ENCODE peak calls at places on chromosomes 4 and X, in six cellular contexts. J is stomach, D is tibial nerve, A is trophoblast cell, Q is Peyer's patch, P is testis. G is an unnamed sample. For H3K4me1 and H3K27me3, the result is how much of the 10 kb centered on the place peaks cover.

GRCh38 chrX:134543201-134543797 is 83.3 kb downstream of the HPRT1 start:
- DNase-seq in J (no peak), D (no peak), P (no peak), Q (no peak), A (no peak), G (no peak)

GRCh38 chrX:155334486-155335316 is at the start of gene CLIC2:
- DNase-seq in J (peak), D (peak), P (peak), A (peak), Q (peak), G (peak)

GRCh38 chrX:70079297-70079696 is 17.0 kb downstream of the OTUD6A start:
- DNase-seq in P (no peak), J (no peak), D (no peak), Q (no peak), A (no peak), G (no peak)

GRCh38 chr4:8866421-8866820 is 5.2 kb downstream of the HMX1 start:
- DNase-seq in Q (no peak), J (no peak), D (no peak), P (no peak), A (no peak), G (no peak)

GRCh38 chr4:118154643-118155042 is 120.4 kb downstream of the NDST3 start:
- DNase-seq in Q (no peak), A (peak), D (no peak), P (no peak), J (no peak), G (no peak)

GRCh38 chr4:80173387-80173786 is 23.9 kb upstream of the PRDM8 start:
- DNase-seq in J (no peak), D (no peak), Q (peak), A (no peak), P (no peak), G (no peak)

GRCh38 chr4:19678763-19679162 is 572.9 kb upstream of the SLIT2 start:
- DNase-seq in D (no peak), P (no peak), J (no peak), Q (no peak), A (no peak), G (no peak)

GRCh38 chrX:135518161-135518560 is 2.3 kb upstream of the INTS6L start:
- DNase-seq in J (no peak), P (no peak), D (no peak), A (no peak), Q (no peak), G (no peak)

GRCh38 chrX:334971-335757 is 16.6 kb upstream of the GTPBP6 start:
- DNase-seq in J (no peak), Q (no peak), A (no peak), P (no peak), D (no peak), G (no peak)

GRCh38 chr4:84499065-84499982 is at the start of gene NKX6-1:
- DNase-seq in Q (peak), D (peak), P (peak), J (peak), A (peak), G (no peak)

GRCh38 chrX:21524008-21524407 is 134.1 kb downstream of the KLHL34 start:
- DNase-seq in A (no peak), D (no peak), J (no peak), P (no peak), Q (no peak), G (no peak)

GRCh38 chr4:93791570-93792195 is 36.9 kb upstream of the ATOH1 start:
- DNase-seq in J (peak), A (peak), P (peak), D (peak), Q (no peak), G (no peak)

GRCh38 chr4:137572647-137573046 is 40.4 kb upstream of the PCDH18 start:
- DNase-seq in A (no peak), P (no peak), J (no peak), D (no peak), Q (no peak), G (no peak)

DNA sequence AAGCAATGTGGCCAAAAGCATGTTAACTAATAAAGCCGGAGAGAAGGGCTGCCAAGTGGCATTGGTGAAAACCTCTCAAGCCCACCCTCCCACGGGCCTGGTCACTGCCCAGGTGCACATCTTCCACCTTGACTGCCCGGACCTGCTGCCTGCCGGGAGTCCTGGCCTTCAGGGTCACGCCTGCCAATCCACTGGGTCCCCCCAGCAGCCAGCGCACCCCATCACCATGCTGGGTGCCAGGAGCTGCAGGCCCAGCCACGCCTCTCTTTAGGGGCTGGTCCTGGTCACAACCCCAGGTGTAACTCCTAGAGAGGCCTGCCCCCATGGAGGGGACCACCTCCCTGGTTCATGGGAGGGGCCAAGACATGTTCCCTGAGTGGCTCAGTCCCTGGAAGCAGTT is 66.4 kb downstream of the PSAPL1 start:
- DNase-seq in Q (no peak), A (no peak), P (no peak), J (no peak), D (no peak), G (no peak)
- H3K4me1 ChIP-seq in Q (under half), A (under half), P (under half), J (under half), D (under half), G (under half)

GRCh38 chrX:42684062-42684461 is 93.9 kb downstream of the PPP1R2C start:
- DNase-seq in P (no peak), J (no peak), D (no peak), Q (no peak), A (no peak), G (no peak)

GRCh38 chrX:42691196-42691595 is 86.8 kb downstream of the PPP1R2C start:
- DNase-seq in A (no peak), D (no peak), Q (no peak), P (no peak), J (no peak), G (no peak)

GRCh38 chrX:42686296-42686695 is 91.7 kb downstream of the PPP1R2C start:
- DNase-seq in D (no peak), A (peak), Q (no peak), P (no peak), J (no peak), G (no peak)

GRCh38 chrX:42686706-42687105 is 91.3 kb downstream of the PPP1R2C start:
- DNase-seq in D (no peak), J (no peak), Q (no peak), A (peak), P (no peak), G (no peak)
- H3K27me3 ChIP-seq in D (under half), J (under half), Q (under half), A (under half), P (under half), G (under half)

GRCh38 chr4:58209576-58209975 is 1099.4 kb upstream of the IGFBP7 start:
- DNase-seq in P (no peak), D (no peak), A (no peak), Q (no peak), J (no peak), G (no peak)

GRCh38 chr4:58216461-58216860 is 1106.3 kb upstream of the IGFBP7 start:
- DNase-seq in D (no peak), P (no peak), J (no peak), A (peak), Q (no peak), G (no peak)

GRCh38 chr4:58214376-58214775 is 1104.2 kb upstream of the IGFBP7 start:
- DNase-seq in A (peak), Q (no peak), P (no peak), J (no peak), D (no peak), G (no peak)
- H3K27ac ChIP-seq in A (no peak), Q (no peak), P (no peak), J (no peak), D (no peak), G (no peak)

GRCh38 chr4:122899682-122900081 is 22.7 kb downstream of the NUDT6 start:
- DNase-seq in Q (no peak), A (no peak), D (no peak), P (no peak), J (no peak), G (no peak)
- H3K4me1 ChIP-seq in Q (under half), A (under half), D (under half), P (under half), J (under half), G (under half)

DNA sequence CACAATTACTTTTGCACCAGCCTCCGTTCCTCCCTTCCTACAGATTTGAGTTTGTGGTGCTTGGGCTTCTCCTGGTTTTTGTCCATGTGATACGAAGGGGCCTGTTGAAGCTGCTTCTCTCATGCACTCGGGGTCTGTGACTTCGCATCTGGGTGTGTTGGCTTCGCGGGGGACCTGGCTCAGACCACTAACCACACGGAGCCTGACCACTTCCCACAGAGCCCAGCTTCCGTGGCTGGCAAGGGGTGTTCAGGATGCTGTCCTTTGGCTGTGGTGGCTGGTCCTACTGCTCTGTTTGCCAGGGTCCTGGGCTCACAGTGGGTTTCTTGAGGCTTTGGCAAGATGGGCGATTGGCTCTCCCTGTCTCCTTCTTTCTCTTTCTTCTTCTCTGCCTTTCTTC is 19.8 kb upstream of the XG start:
- DNase-seq in J (no peak), P (no peak), Q (no peak), A (no peak), D (no peak), G (no peak)
- H3K27me3 ChIP-seq in J (under half), P (under half), Q (under half), A (under half), D (under half), G (under half)

GRCh38 chr4:153065286-153065685 is 129.2 kb downstream of the FHDC1 start:
- DNase-seq in Q (no peak), J (peak), P (no peak), A (no peak), D (no peak), G (no peak)

GRCh38 chr4:153063490-153063889 is 127.4 kb downstream of the FHDC1 start:
- DNase-seq in P (no peak), A (no peak), J (no peak), Q (no peak), D (no peak), G (no peak)

GRCh38 chr4:153061971-153062370 is 125.8 kb downstream of the FHDC1 start:
- DNase-seq in Q (no peak), D (no peak), A (peak), P (no peak), J (no peak), G (no peak)

GRCh38 chr4:153062652-153063168 is 126.6 kb downstream of the FHDC1 start:
- DNase-seq in J (no peak), Q (no peak), A (no peak), P (no peak), D (no peak), G (no peak)

GRCh38 chr4:153064571-153064970 is 128.4 kb downstream of the FHDC1 start:
- DNase-seq in D (no peak), J (peak), P (no peak), Q (no peak), A (no peak), G (no peak)
- H3K27ac ChIP-seq in D (no peak), J (peak), P (no peak), Q (peak), A (no peak), G (no peak)

GRCh38 chr4:113634081-113634969 is 127.2 kb downstream of the CAMK2D start:
- DNase-seq in A (no peak), D (no peak), J (no peak), Q (no peak), P (no peak), G (no peak)

GRCh38 chr4:113636877-113637276 is 124.7 kb downstream of the CAMK2D start:
- DNase-seq in J (no peak), P (no peak), Q (peak), D (no peak), A (no peak), G (no peak)

GRCh38 chr4:113637363-113637762 is 124.2 kb downstream of the CAMK2D start:
- DNase-seq in J (no peak), D (no peak), A (no peak), Q (no peak), P (no peak), G (no peak)

GRCh38 chr4:113636438-113636818 is 125.1 kb downstream of the CAMK2D start:
- DNase-seq in J (no peak), Q (peak), D (no peak), P (no peak), A (no peak), G (no peak)

GRCh38 chr4:113635739-113636437 is 125.7 kb downstream of the CAMK2D start:
- DNase-seq in J (no peak), D (no peak), Q (no peak), P (no peak), A (no peak), G (no peak)
- H3K4me1 ChIP-seq in J (half or more), D (under half), Q (under half), P (under half), A (under half), G (under half)

G was measured in right atrium auricular region.